ENCODE peak calls at places on chromosome 20, in eight cellular contexts. One of them, this sample, is unnamed.

GRCh38 chr20:23148721-23149570 is 62.8 kb upstream of the CD93 start:
- DNase-seq in activated naive CD4-positive, alpha-beta T cell treated with Interleukin-2 at 50 U/mL for 16 hours: no peak
- DNase-seq in neural progenitor cell: no peak
- DNase-seq in non-pigmented ciliary epithelial cell: no peak
- DNase-seq in HS-27A: no peak
- DNase-seq in Daoy: no peak
- DNase-seq in stimulated activated CD8-positive, alpha-beta memory T cell treated with anti-CD3 and anti-CD28 coated beads, Interleukin-15, amount 100 ng/mL, for 1 hour: no peak
- DNase-seq in endothelial cell: no peak
- DNase-seq in this sample: no peak

GRCh38 chr20:43563429-43563828 is 4.6 kb downstream of the SGK2 start:
- DNase-seq in activated naive CD4-positive, alpha-beta T cell treated with Interleukin-2 at 50 U/mL for 16 hours: no peak
- DNase-seq in neural progenitor cell: no peak
- DNase-seq in non-pigmented ciliary epithelial cell: no peak
- DNase-seq in HS-27A: no peak
- DNase-seq in Daoy: no peak
- DNase-seq in stimulated activated CD8-positive, alpha-beta memory T cell treated with anti-CD3 and anti-CD28 coated beads, Interleukin-15, amount 100 ng/mL, for 1 hour: no peak
- DNase-seq in endothelial cell: no peak
- DNase-seq in this sample: no peak

GRCh38 chr20:12113075-12113467 is 195.4 kb downstream of the BTBD3 start:
- DNase-seq in activated naive CD4-positive, alpha-beta T cell treated with Interleukin-2 at 50 U/mL for 16 hours: no peak
- DNase-seq in neural progenitor cell: no peak
- DNase-seq in non-pigmented ciliary epithelial cell: no peak
- DNase-seq in HS-27A: no peak
- DNase-seq in Daoy: no peak
- DNase-seq in stimulated activated CD8-positive, alpha-beta memory T cell treated with anti-CD3 and anti-CD28 coated beads, Interleukin-15, amount 100 ng/mL, for 1 hour: no peak
- DNase-seq in endothelial cell: no peak
- DNase-seq in this sample: no peak

GRCh38 chr20:57432874-57433491 is 41.8 kb downstream of the RBM38 start:
- DNase-seq in activated naive CD4-positive, alpha-beta T cell treated with Interleukin-2 at 50 U/mL for 16 hours: peak
- DNase-seq in neural progenitor cell: no peak
- DNase-seq in non-pigmented ciliary epithelial cell: no peak
- DNase-seq in HS-27A: no peak
- DNase-seq in Daoy: no peak
- DNase-seq in stimulated activated CD8-positive, alpha-beta memory T cell treated with anti-CD3 and anti-CD28 coated beads, Interleukin-15, amount 100 ng/mL, for 1 hour: no peak
- DNase-seq in endothelial cell: no peak
- DNase-seq in this sample: no peak

GRCh38 chr20:40663304-40663703 is 25.7 kb downstream of the MAFB start:
- DNase-seq in activated naive CD4-positive, alpha-beta T cell treated with Interleukin-2 at 50 U/mL for 16 hours: no peak
- DNase-seq in neural progenitor cell: no peak
- DNase-seq in non-pigmented ciliary epithelial cell: no peak
- DNase-seq in HS-27A: no peak
- DNase-seq in Daoy: no peak
- DNase-seq in stimulated activated CD8-positive, alpha-beta memory T cell treated with anti-CD3 and anti-CD28 coated beads, Interleukin-15, amount 100 ng/mL, for 1 hour: no peak
- DNase-seq in endothelial cell: no peak
- DNase-seq in this sample: no peak

GRCh38 chr20:1187605-1188171 is 2.9 kb upstream of the TMEM74B start:
- DNase-seq in activated naive CD4-positive, alpha-beta T cell treated with Interleukin-2 at 50 U/mL for 16 hours: no peak
- DNase-seq in neural progenitor cell: no peak
- DNase-seq in non-pigmented ciliary epithelial cell: no peak
- DNase-seq in HS-27A: no peak
- DNase-seq in Daoy: no peak
- DNase-seq in stimulated activated CD8-positive, alpha-beta memory T cell treated with anti-CD3 and anti-CD28 coated beads, Interleukin-15, amount 100 ng/mL, for 1 hour: no peak
- DNase-seq in endothelial cell: no peak
- DNase-seq in this sample: no peak

GRCh38 chr20:57990396-57990987 is 238.0 kb downstream of the ANKRD60 start:
- DNase-seq in activated naive CD4-positive, alpha-beta T cell treated with Interleukin-2 at 50 U/mL for 16 hours: no peak
- DNase-seq in neural progenitor cell: no peak
- DNase-seq in non-pigmented ciliary epithelial cell: no peak
- DNase-seq in HS-27A: no peak
- DNase-seq in Daoy: peak
- DNase-seq in stimulated activated CD8-positive, alpha-beta memory T cell treated with anti-CD3 and anti-CD28 coated beads, Interleukin-15, amount 100 ng/mL, for 1 hour: no peak
- DNase-seq in endothelial cell: no peak
- DNase-seq in this sample: no peak

GRCh38 chr20:3003416-3003815 is 40.0 kb upstream of the GNRH2 start:
- DNase-seq in activated naive CD4-positive, alpha-beta T cell treated with Interleukin-2 at 50 U/mL for 16 hours: no peak
- DNase-seq in neural progenitor cell: no peak
- DNase-seq in non-pigmented ciliary epithelial cell: no peak
- DNase-seq in HS-27A: no peak
- DNase-seq in Daoy: no peak
- DNase-seq in stimulated activated CD8-positive, alpha-beta memory T cell treated with anti-CD3 and anti-CD28 coated beads, Interleukin-15, amount 100 ng/mL, for 1 hour: no peak
- DNase-seq in endothelial cell: no peak
- DNase-seq in this sample: no peak

GRCh38 chr20:19890358-19891117 is 126.6 kb upstream of the NAA20 start:
- DNase-seq in activated naive CD4-positive, alpha-beta T cell treated with Interleukin-2 at 50 U/mL for 16 hours: no peak
- DNase-seq in neural progenitor cell: no peak
- DNase-seq in non-pigmented ciliary epithelial cell: no peak
- DNase-seq in HS-27A: no peak
- DNase-seq in Daoy: no peak
- DNase-seq in stimulated activated CD8-positive, alpha-beta memory T cell treated with anti-CD3 and anti-CD28 coated beads, Interleukin-15, amount 100 ng/mL, for 1 hour: no peak
- DNase-seq in endothelial cell: no peak
- DNase-seq in this sample: no peak

GRCh38 chr20:49286689-49287551 is 9.1 kb upstream of the ZNFX1 start:
- DNase-seq in activated naive CD4-positive, alpha-beta T cell treated with Interleukin-2 at 50 U/mL for 16 hours: no peak
- DNase-seq in neural progenitor cell: peak
- DNase-seq in non-pigmented ciliary epithelial cell: no peak
- DNase-seq in HS-27A: no peak
- DNase-seq in Daoy: no peak
- DNase-seq in stimulated activated CD8-positive, alpha-beta memory T cell treated with anti-CD3 and anti-CD28 coated beads, Interleukin-15, amount 100 ng/mL, for 1 hour: no peak
- DNase-seq in endothelial cell: no peak
- DNase-seq in this sample: no peak

GRCh38 chr20:36591281-36591680 is 14.3 kb upstream of the RAB5IF start:
- DNase-seq in activated naive CD4-positive, alpha-beta T cell treated with Interleukin-2 at 50 U/mL for 16 hours: no peak
- DNase-seq in neural progenitor cell: no peak
- DNase-seq in non-pigmented ciliary epithelial cell: no peak
- DNase-seq in HS-27A: no peak
- DNase-seq in Daoy: no peak
- DNase-seq in stimulated activated CD8-positive, alpha-beta memory T cell treated with anti-CD3 and anti-CD28 coated beads, Interleukin-15, amount 100 ng/mL, for 1 hour: no peak
- DNase-seq in endothelial cell: no peak
- DNase-seq in this sample: no peak

GRCh38 chr20:62318411-62319345 is 15.9 kb downstream of the ADRM1 start:
- DNase-seq in activated naive CD4-positive, alpha-beta T cell treated with Interleukin-2 at 50 U/mL for 16 hours: no peak
- DNase-seq in neural progenitor cell: no peak
- DNase-seq in non-pigmented ciliary epithelial cell: no peak
- DNase-seq in HS-27A: no peak
- DNase-seq in Daoy: no peak
- DNase-seq in stimulated activated CD8-positive, alpha-beta memory T cell treated with anti-CD3 and anti-CD28 coated beads, Interleukin-15, amount 100 ng/mL, for 1 hour: no peak
- DNase-seq in endothelial cell: no peak
- DNase-seq in this sample: no peak

GRCh38 chr20:46010491-46011405 is 2.0 kb downstream of the MMP9 start:
- DNase-seq in activated naive CD4-positive, alpha-beta T cell treated with Interleukin-2 at 50 U/mL for 16 hours: peak
- DNase-seq in neural progenitor cell: peak
- DNase-seq in non-pigmented ciliary epithelial cell: no peak
- DNase-seq in HS-27A: no peak
- DNase-seq in Daoy: no peak
- DNase-seq in stimulated activated CD8-positive, alpha-beta memory T cell treated with anti-CD3 and anti-CD28 coated beads, Interleukin-15, amount 100 ng/mL, for 1 hour: no peak
- DNase-seq in endothelial cell: no peak
- DNase-seq in this sample: no peak

GRCh38 chr20:32742322-32743236 is 688 bp downstream of the COMMD7 start:
- DNase-seq in activated naive CD4-positive, alpha-beta T cell treated with Interleukin-2 at 50 U/mL for 16 hours: peak
- DNase-seq in neural progenitor cell: peak
- DNase-seq in non-pigmented ciliary epithelial cell: no peak
- DNase-seq in HS-27A: no peak
- DNase-seq in Daoy: no peak
- DNase-seq in stimulated activated CD8-positive, alpha-beta memory T cell treated with anti-CD3 and anti-CD28 coated beads, Interleukin-15, amount 100 ng/mL, for 1 hour: no peak
- DNase-seq in endothelial cell: no peak
- DNase-seq in this sample: no peak

GRCh38 chr20:62405108-62405980 is 1.7 kb downstream of the CABLES2 start:
- DNase-seq in activated naive CD4-positive, alpha-beta T cell treated with Interleukin-2 at 50 U/mL for 16 hours: no peak
- DNase-seq in neural progenitor cell: peak
- DNase-seq in non-pigmented ciliary epithelial cell: no peak
- DNase-seq in HS-27A: no peak
- DNase-seq in Daoy: peak
- DNase-seq in stimulated activated CD8-positive, alpha-beta memory T cell treated with anti-CD3 and anti-CD28 coated beads, Interleukin-15, amount 100 ng/mL, for 1 hour: no peak
- DNase-seq in endothelial cell: peak
- DNase-seq in this sample: peak

This sample was measured in progenitor cell of endocrine pancreas.